ENCODE peak calls at places on chromosome 11, in four cellular contexts. B is heart right ventricle, H is A549, E is fibroblast of lung. X is an unnamed sample.

GRCh38 chr11:28491431-28491830 is 383.2 kb downstream of the METTL15 start:
- DNase-seq in B (no peak), E (peak; percentile 9), H (no peak), X (no peak)

GRCh38 chr11:4211991-4212390 is 117.4 kb downstream of the RRM1 start:
- DNase-seq in H (no peak), E (no peak), B (no peak), X (no peak)

GRCh38 chr11:123187670-123188507 is 7.2 kb downstream of the CLMP start:
- DNase-seq in H (no peak), B (no peak), E (no peak), X (peak; percentile 58)

GRCh38 chr11:94046796-94047195 is 25.6 kb downstream of the HEPHL1 start:
- DNase-seq in E (no peak), H (no peak), B (no peak), X (no peak)

GRCh38 chr11:114089748-114090147 is 30.2 kb downstream of the ZBTB16 start:
- DNase-seq in B (no peak), H (no peak), E (no peak), X (no peak)

GRCh38 chr11:24651873-24652272 is 155.0 kb downstream of the LUZP2 start:
- DNase-seq in B (no peak), H (no peak), E (no peak), X (no peak)

GRCh38 chr11:57303280-57303989 is 21.3 kb downstream of the TNKS1BP1 start:
- DNase-seq in B (no peak), E (no peak), H (no peak), X (no peak)

GRCh38 chr11:128341280-128341679 is 246.1 kb downstream of the ETS1 start:
- DNase-seq in B (peak; percentile 44), E (no peak), H (no peak), X (no peak)

GRCh38 chr11:12248330-12248729 is 129.0 kb upstream of the PARVA start:
- DNase-seq in B (peak; percentile 72), H (no peak), E (peak; percentile 87), X (peak; percentile 92)

GRCh38 chr11:797300-798092 is 585 bp downstream of the SLC25A22 start:
- DNase-seq in H (peak; percentile 80), E (peak; percentile 85), B (peak; percentile 68), X (peak; percentile 91)

GRCh38 chr11:73528877-73529530 is 68.9 kb downstream of the FAM168A start:
- DNase-seq in H (no peak), E (no peak), B (no peak), X (no peak)

GRCh38 chr11:7034019-7034418 is 13.7 kb downstream of the NLRP14 start:
- DNase-seq in B (no peak), E (no peak), H (no peak), X (no peak)

GRCh38 chr11:20066013-20066782 is 94.1 kb downstream of the DBX1 start:
- DNase-seq in B (no peak), E (no peak), H (no peak), X (no peak)

GRCh38 chr11:42410251-42410956 is 901.4 kb upstream of the API5 start:
- DNase-seq in B (no peak), E (no peak), H (no peak), X (peak; percentile 1)

GRCh38 chr11:115164774-115165173 is 339.4 kb downstream of the CADM1 start:
- DNase-seq in E (no peak), H (no peak), B (no peak), X (no peak)

GRCh38 chr11:32056445-32056844 is 34.4 kb upstream of the RCN1 start:
- DNase-seq in H (no peak), B (no peak), E (peak; percentile 42), X (peak; percentile 39)

GRCh38 chr11:114262681-114263509 is 33.3 kb upstream of the NNMT start:
- DNase-seq in E (peak; percentile 69), B (peak; percentile 43), H (peak; percentile 26), X (peak; percentile 68)

GRCh38 chr11:114133548-114134329 is 74.2 kb downstream of the ZBTB16 start:
- DNase-seq in B (no peak), H (no peak), E (peak; percentile 39), X (no peak)

GRCh38 chr11:86954288-86955110 is 696 bp downstream of the FZD4 start:
- DNase-seq in E (no peak), B (peak; percentile 60), H (peak; percentile 33), X (no peak)

GRCh38 chr11:69101100-69101791 is 52.5 kb downstream of the TPCN2 start:
- DNase-seq in E (peak; percentile 77), B (peak; percentile 64), H (peak; percentile 91), X (peak; percentile 70)

GRCh38 chr11:113504071-113504470 is 28.9 kb upstream of the DRD2 start:
- DNase-seq in B (no peak), E (no peak), H (no peak), X (no peak)

GRCh38 chr11:75254326-75254725 is 13.8 kb downstream of the TPBGL start:
- DNase-seq in B (no peak), H (no peak), E (no peak), X (no peak)

GRCh38 chr11:123505546-123506299 is 75.7 kb downstream of the GRAMD1B start:
- DNase-seq in E (no peak), B (no peak), H (no peak), X (no peak)

GRCh38 chr11:1053121-1053901 is 16.8 kb upstream of the MUC6 start:
- DNase-seq in B (no peak), E (no peak), H (no peak), X (no peak)

GRCh38 chr11:47924184-47924671 is 56.1 kb upstream of the PTPRJ start:
- DNase-seq in B (no peak), H (peak; percentile 61), E (peak; percentile 27), X (peak; percentile 81)

DNA sequence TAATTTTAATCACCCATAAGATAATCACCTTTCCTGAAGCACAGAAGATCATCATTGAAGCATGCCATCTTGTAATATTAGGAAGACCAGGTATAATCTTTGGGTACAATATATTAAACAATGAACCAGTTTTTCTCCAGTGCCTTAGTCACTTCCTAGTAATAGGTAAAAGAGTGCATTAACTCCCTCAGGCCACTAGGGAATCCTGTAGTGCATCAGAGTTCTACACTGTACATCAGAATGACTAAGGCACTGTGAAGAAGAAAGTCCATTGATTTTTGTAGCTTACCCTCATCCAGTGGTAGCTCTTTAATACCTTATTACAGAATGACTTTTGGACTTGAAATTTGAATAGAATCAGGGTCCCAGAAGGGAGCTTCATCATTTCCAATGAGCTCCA is 4.5 kb downstream of the C11orf87 start:
- DNase-seq in E (no peak), B (no peak), H (no peak), X (no peak)
- TF ChIP-seq CTCF in E (no peak), B (no peak), H (no peak), X (peak; percentile 21)

GRCh38 chr11:67613313-67613959 is 6.7 kb downstream of the NDUFV1 start:
- DNase-seq in E (no peak), H (no peak), B (no peak), X (no peak)
- H3K4me3 ChIP-seq in E (no peak overlapping the region), H (no peak overlapping the region), B (peak overlapping the region; percentile 50), X (no peak overlapping the region)

GRCh38 chr11:117144477-117145392 is 648 bp downstream of the PAFAH1B2 start:
- DNase-seq in E (peak; percentile 73), B (peak; percentile 78), H (peak; percentile 38), X (peak; percentile 81)
- TF ChIP-seq CTCF in E (no peak), B (no peak), H (no peak), X (no peak)

GRCh38 chr11:107689317-107690202 is 22.3 kb downstream of the SLN start:
- DNase-seq in H (peak; percentile 34), E (peak; percentile 70), B (peak; percentile 65), X (peak; percentile 74)
- H3K4me3 ChIP-seq in H (no peak overlapping the region), E (no peak overlapping the region), B (no peak overlapping the region), X (no peak overlapping the region)

DNA sequence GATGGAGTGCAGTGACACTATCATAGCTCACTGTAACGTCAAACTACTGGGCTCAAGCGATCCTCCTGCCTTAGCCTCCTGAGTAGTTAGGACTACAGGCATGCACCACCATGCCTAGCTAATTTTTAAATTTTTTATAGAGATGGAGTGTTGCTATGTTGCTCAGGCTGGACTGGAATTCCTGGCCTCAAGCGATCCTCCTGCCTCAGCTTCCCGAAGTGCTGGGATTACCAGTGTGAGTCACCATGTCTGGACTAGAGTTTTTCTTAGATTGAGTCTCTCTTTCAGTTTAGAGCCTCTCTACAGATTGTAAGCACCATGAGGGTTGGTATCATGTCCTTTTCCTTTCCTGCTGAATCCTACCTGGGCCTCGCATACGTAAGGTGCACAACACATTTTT is 57.3 kb upstream of the ALKBH3 start:
- DNase-seq in B (no peak), H (no peak), E (no peak), X (no peak)
- TF ChIP-seq CTCF in B (no peak), H (no peak), E (no peak), X (no peak)

GRCh38 chr11:2137202-2138071 is 1.8 kb downstream of the IGF2 start:
- DNase-seq in H (peak; percentile 91), B (peak; percentile 83), E (peak; percentile 80), X (peak; percentile 93)
- H3K4me3 ChIP-seq in H (peak overlapping the region; percentile 52), B (peak overlapping the region; percentile 58), E (no peak overlapping the region), X (peak overlapping the region; percentile 67)

GRCh38 chr11:117316197-117316961 is at the start of gene BACE1:
- DNase-seq in E (peak; percentile 88), B (peak; percentile 90), H (peak; percentile 69), X (peak; percentile 85)
- TF ChIP-seq CTCF in E (peak; percentile 38), B (peak; percentile 24), H (peak; percentile 20), X (peak; percentile 58)

GRCh38 chr11:64881476-64881875 is 3.1 kb upstream of the EHD1 start:
- DNase-seq in B (no peak), H (no peak), E (no peak), X (no peak)

GRCh38 chr11:64878494-64879225 is at the start of gene EHD1:
- DNase-seq in H (peak; percentile 97), B (peak; percentile 99), E (peak; percentile 97), X (peak; percentile 97)

GRCh38 chr11:64882243-64882642 is 3.8 kb upstream of the EHD1 start:
- DNase-seq in H (no peak), B (no peak), E (no peak), X (no peak)

GRCh38 chr11:64879226-64879900 is 942 bp upstream of the EHD1 start:
- DNase-seq in B (no peak), H (no peak), E (no peak), X (no peak)

DNA sequence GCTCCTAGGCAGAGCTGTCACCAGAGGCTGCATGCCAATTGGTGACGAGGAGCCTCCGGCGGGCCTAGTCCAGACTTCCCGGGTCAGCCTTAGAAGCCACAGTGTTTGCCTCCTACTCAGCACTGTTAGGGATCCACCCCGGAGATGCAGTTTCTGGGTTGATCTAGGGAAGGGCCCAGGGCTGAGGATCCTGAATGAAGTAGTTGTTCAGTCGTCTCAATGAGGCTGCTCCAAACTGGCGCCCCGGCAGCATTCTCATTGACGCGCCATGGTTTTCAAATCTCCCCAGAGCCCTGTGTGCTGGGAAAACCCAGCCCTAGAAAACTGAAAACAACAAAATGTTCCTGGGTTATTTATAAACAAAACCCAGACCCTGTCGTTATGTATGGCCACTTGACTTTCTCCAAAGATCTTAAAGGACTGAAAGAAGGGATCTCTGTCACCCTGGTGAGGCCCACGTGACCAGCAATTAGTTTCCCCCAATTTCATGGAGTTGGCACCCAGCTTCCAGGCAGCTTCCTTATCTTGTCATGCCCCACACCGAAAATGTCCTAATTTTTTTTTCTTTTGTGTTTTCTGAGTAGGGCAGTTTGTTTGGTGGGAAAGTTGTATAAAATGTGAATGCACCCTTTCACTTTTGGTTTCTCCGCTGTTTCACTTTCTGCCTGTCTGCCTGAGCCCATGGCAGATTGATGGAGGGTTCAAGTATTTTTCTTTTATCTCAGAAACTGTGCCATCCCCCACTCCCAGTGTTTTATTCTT is 2.0 kb upstream of the EHD1 start:
- DNase-seq in B (no peak), H (no peak), E (no peak), X (no peak)
- H3K4me3 ChIP-seq in B (peak overlapping the region; percentile 2), H (no peak overlapping the region), E (no peak overlapping the region), X (no peak overlapping the region)